ENCODE peak calls at places on chromosomes 3 and 15, in four cellular contexts. O is K562, Q is HepG2, A is GM12878. S is an unnamed sample.

GRCh38 chr3:15007681-15008141 is 57.4 kb downstream of the MRPS25 start:
- DNase-seq in Q (no peak), A (no peak), O (no peak), S (no peak)

GRCh38 chr15:83206971-83207621 is 527 bp downstream of the HDGFL3 start:
- DNase-seq in A (no peak), O (peak), Q (no peak), S (peak)

GRCh38 chr3:99614768-99615167 is 23.6 kb upstream of the COL8A1 start:
- DNase-seq in O (no peak), A (no peak), Q (no peak), S (no peak)

GRCh38 chr3:53859178-53859577 is 12.8 kb downstream of the IL17RB start:
- DNase-seq in Q (no peak), O (no peak), A (no peak), S (no peak)

GRCh38 chr3:11452988-11453847 is 181.0 kb downstream of the ATG7 start:
- DNase-seq in Q (peak), O (no peak), A (no peak), S (no peak)

GRCh38 chr15:56339594-56339993 is 25.6 kb upstream of the TEX9 start:
- DNase-seq in Q (no peak), A (no peak), O (no peak), S (no peak)

GRCh38 chr3:48738926-48739616 is 22.1 kb upstream of the IP6K2 start:
- DNase-seq in O (no peak), Q (no peak), A (no peak), S (no peak)

GRCh38 chr3:128275316-128276150 is 122.3 kb downstream of the EEFSEC start:
- DNase-seq in O (no peak), A (no peak), Q (no peak), S (no peak)

GRCh38 chr3:15959434-15959811 is 161.6 kb upstream of the ANKRD28 start:
- DNase-seq in A (no peak), Q (no peak), O (no peak), S (no peak)

GRCh38 chr3:25396251-25396650 is 31.8 kb upstream of the RARB start:
- DNase-seq in O (no peak), Q (no peak), A (no peak), S (no peak)

GRCh38 chr3:52253314-52254260 is 8.0 kb downstream of the PPM1M start:
- DNase-seq in A (peak), O (no peak), Q (no peak), S (no peak)

GRCh38 chr3:138850151-138850550 is 15.4 kb upstream of the PIK3CB start:
- DNase-seq in Q (no peak), A (no peak), O (no peak), S (no peak)

GRCh38 chr15:90095521-90095959 is 6.7 kb downstream of the IDH2 start:
- DNase-seq in Q (peak), O (no peak), A (no peak), S (peak)

GRCh38 chr3:16423947-16424673 is 89.4 kb downstream of the RFTN1 start:
- DNase-seq in Q (no peak), A (peak), O (no peak), S (no peak)

GRCh38 chr15:50148362-50148963 is 29.4 kb upstream of the ATP8B4 start:
- DNase-seq in A (no peak), O (peak), Q (peak), S (peak)

GRCh38 chr3:187976361-187976900 is 177.5 kb upstream of the LPP start:
- DNase-seq in Q (no peak), O (no peak), A (no peak), S (no peak)

GRCh38 chr3:33420966-33421365 is 19.2 kb downstream of the UBP1 start:
- DNase-seq in A (no peak), Q (no peak), O (no peak), S (no peak)

GRCh38 chr15:31254431-31255175 is 72.0 kb upstream of the KLF13 start:
- DNase-seq in A (no peak), O (no peak), Q (no peak), S (no peak)

GRCh38 chr15:31255732-31256384 is 70.8 kb upstream of the KLF13 start:
- DNase-seq in A (no peak), Q (no peak), O (no peak), S (no peak)

GRCh38 chr15:31257286-31257685 is 69.3 kb upstream of the KLF13 start:
- DNase-seq in Q (no peak), A (no peak), O (no peak), S (no peak)

GRCh38 chr15:31256385-31257265 is 70.0 kb upstream of the KLF13 start:
- DNase-seq in O (no peak), A (no peak), Q (no peak), S (no peak)

DNA sequence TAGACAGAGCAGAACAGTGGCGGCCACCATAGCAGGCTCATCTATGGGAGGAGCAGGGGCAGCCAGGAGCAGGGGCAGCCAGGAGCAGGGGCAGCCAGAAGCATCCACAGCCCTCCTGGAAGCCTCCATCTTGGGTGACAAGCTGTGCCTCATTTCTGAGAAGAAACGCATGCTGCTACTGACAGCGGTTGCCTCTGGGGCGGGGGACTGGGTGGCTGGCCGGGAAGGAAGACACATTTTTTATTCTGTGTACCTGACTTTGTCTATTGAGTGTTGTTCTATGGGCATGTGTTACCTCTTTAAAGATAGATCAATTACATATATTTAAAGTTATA is 71.5 kb upstream of the KLF13 start:
- DNase-seq in Q (no peak), A (no peak), O (no peak), S (no peak)
- TF ChIP-seq ESRRA in Q (no peak), A (no peak), O (no peak), S (no peak)

DNA sequence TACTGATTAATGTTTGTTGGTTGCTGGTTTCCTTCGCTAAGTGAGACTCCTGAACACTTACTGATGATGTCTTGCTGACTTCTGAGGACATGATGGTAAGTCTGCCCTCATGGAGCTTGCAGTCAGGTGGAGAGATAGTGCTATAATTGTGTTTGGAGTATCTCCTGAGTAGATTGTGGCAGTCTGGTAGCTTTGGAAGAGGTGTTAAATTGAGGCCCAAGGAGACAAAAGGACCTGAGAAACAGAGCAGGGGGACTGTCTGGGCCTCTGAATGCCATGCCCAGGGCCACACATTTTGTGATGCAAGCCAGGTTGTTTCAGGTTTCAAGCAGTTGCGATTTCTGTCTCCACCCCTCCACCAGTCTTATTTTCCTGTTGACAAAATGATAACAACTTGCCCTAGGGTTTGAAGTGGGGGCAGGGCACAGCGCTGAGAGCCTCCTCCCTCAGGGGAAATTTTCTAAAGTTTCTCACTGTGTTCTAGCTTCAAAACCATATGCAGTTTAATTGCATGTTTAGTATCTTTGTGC is 16.7 kb downstream of the SMAD3 start:
- DNase-seq in Q (no peak), A (no peak), O (peak), S (no peak)
- TF ChIP-seq ETV6 in Q (no peak), A (no peak), O (no peak), S (no peak)

GRCh38 chr15:66948294-66948693 is 117.1 kb upstream of the SMAD3 start:
- DNase-seq in A (no peak), Q (no peak), O (no peak), S (no peak)

GRCh38 chr15:66945286-66945685 is 120.1 kb upstream of the SMAD3 start:
- DNase-seq in A (no peak), O (no peak), Q (no peak), S (no peak)

GRCh38 chr15:66947471-66947870 is 117.9 kb upstream of the SMAD3 start:
- DNase-seq in O (no peak), A (no peak), Q (no peak), S (no peak)

GRCh38 chr15:66945842-66946241 is 119.6 kb upstream of the SMAD3 start:
- DNase-seq in Q (no peak), O (no peak), A (no peak), S (no peak)

GRCh38 chr15:66946578-66947164 is 118.7 kb upstream of the SMAD3 start:
- DNase-seq in Q (peak), O (peak), A (peak), S (peak)
- TF ChIP-seq SP1 in Q (no peak), O (no peak), A (no peak), S (no peak)

GRCh38 chr3:135020181-135020580 is 225.1 kb downstream of the EPHB1 start:
- DNase-seq in A (no peak), Q (no peak), O (no peak), S (no peak)
- TF ChIP-seq ESRRA in A (no peak), Q (no peak), O (no peak), S (no peak)

DNA sequence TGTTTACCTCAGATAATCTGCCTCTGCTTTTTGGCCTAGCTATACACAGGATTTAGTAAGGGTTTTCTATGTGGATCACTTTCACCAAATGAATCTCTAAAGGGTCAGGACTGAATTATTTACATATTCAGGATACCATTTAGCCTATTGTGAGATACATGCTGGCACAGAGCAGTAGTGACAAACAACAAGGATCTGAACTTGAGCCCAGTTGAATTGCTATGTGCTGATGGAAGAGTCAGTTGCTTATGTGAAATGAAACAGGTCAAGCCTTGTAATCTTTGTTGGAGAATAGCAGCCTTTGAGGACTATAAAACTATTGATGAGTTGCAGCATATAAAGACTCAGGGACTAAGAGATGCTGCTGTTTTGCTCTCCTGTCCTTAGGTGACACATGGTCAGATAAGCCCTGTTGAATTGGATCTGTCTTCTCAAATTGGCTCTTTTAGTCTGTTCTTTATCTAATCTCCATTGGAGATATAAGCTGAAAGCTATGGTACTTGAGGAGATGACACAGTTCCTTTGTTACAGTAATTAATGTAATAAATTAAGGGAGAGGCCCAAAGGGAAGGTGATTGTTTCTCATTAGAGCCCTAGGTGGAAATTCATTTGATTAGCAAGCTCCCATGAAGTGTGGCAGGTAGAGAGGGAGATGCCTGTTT is 30.4 kb downstream of the ZNF609 start:
- DNase-seq in Q (no peak), O (no peak), A (no peak), S (no peak)
- TF ChIP-seq ETV6 in Q (no peak), O (no peak), A (no peak), S (no peak)

GRCh38 chr3:149061776-149062175 is 24.6 kb downstream of the HLTF start:
- DNase-seq in A (no peak), Q (no peak), O (no peak), S (no peak)
- TF ChIP-seq SP1 in A (no peak), Q (no peak), O (no peak), S (no peak)

GRCh38 chr3:131846296-131846924 is 188.4 kb downstream of the CPNE4 start:
- DNase-seq in A (no peak), Q (no peak), O (no peak), S (no peak)
- TF ChIP-seq ESRRA in A (no peak), Q (no peak), O (no peak), S (no peak)

GRCh38 chr3:64740232-64740631 is 52.4 kb upstream of the ADAMTS9 start:
- DNase-seq in Q (peak), A (no peak), O (no peak), S (no peak)
- TF ChIP-seq ETV6 in Q (no peak), A (no peak), O (no peak), S (no peak)

DNA sequence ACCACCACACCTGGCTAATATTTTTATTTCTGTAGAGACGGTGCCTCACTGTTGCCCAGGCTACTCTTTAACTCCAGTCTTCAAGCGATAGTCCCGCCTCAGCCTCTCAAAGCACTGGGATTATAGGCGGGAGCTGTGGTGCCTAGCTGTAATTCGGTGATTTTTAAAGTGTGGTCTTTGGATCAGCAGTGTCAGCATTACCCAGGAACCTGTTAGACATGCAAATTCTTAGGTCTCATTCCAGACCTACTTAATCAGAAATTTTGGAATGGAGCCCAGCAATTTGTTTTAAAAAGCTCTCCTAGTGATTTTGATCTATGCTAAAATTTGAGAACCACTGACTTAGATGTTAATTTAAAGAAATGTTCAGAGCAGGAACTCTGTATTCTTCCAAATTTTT is 51.9 kb downstream of the GOLM2 start:
- DNase-seq in Q (no peak), O (no peak), A (no peak), S (no peak)
- TF ChIP-seq SP1 in Q (no peak), O (no peak), A (no peak), S (no peak)

GRCh38 chr3:119099785-119100184 is 46.2 kb upstream of the TEX55 start:
- DNase-seq in O (no peak), Q (no peak), A (no peak), S (no peak)
- TF ChIP-seq ESRRA in O (no peak), Q (no peak), A (no peak), S (no peak)

S was measured in WTC11.